ENCODE peak calls at places on chromosomes 16 and 17, in four cellular contexts. B is AG04449; M is naive thymus-derived CD4-positive, alpha-beta T cell; Y is neural crest cell. H is an unnamed sample.
A peak's percentile ranks its signal among the peaks of the same experiment; 100 is the strongest.

GRCh38 chr16:56722200-56722842 is 7.6 kb upstream of the NUP93 start:
- DNase-seq in Y (no peak), M (no peak), B (no peak), H (no peak)

GRCh38 chr16:65214196-65214595 is 92.3 kb upstream of the CDH11 start:
- DNase-seq in B (no peak), Y (no peak), M (no peak), H (no peak)

GRCh38 chr16:80804451-80805383 is at the start of gene CDYL2:
- DNase-seq in Y (peak; percentile 4), M (no peak), B (no peak), H (no peak)

GRCh38 chr17:80152057-80152831 is 5.3 kb upstream of the EIF4A3 start:
- DNase-seq in B (no peak), M (no peak), Y (no peak), H (no peak)

GRCh38 chr16:67571981-67572431 is 9.7 kb downstream of the CTCF start:
- DNase-seq in M (no peak), B (no peak), Y (no peak), H (no peak)

GRCh38 chr16:84874553-84874952 is 54.8 kb downstream of the CRISPLD2 start:
- DNase-seq in M (no peak), Y (no peak), B (peak; percentile 5), H (no peak)

GRCh38 chr17:63714550-63715277 is 14.8 kb upstream of the LIMD2 start:
- DNase-seq in M (no peak), Y (no peak), B (no peak), H (no peak)

GRCh38 chr16:86338403-86339115 is 171.8 kb upstream of the FOXF1 start:
- DNase-seq in B (no peak), Y (no peak), M (no peak), H (no peak)

GRCh38 chr17:16272111-16272510 is 55.1 kb downstream of the PIGL start:
- DNase-seq in B (no peak), Y (no peak), M (no peak), H (no peak)

GRCh38 chr17:28756025-28756804 is 12.4 kb downstream of the TRAF4 start:
- DNase-seq in B (no peak), Y (no peak), M (no peak), H (no peak)

GRCh38 chr16:75306102-75306762 is 54.8 kb upstream of the BCAR1 start:
- DNase-seq in M (no peak), Y (no peak), B (no peak), H (no peak)

GRCh38 chr16:57993452-57993851 is 7.0 kb downstream of the ZNF319 start:
- DNase-seq in M (no peak), Y (no peak), B (no peak), H (no peak)

GRCh38 chr17:66542967-66543525 is 240.6 kb downstream of the PRKCA start:
- DNase-seq in B (no peak), M (no peak), Y (no peak), H (peak; percentile 65)

GRCh38 chr17:58224315-58224714 is 5.3 kb upstream of the MKS1 start:
- DNase-seq in Y (no peak), M (no peak), B (peak; percentile 28), H (no peak)

GRCh38 chr17:44039829-44040635 is 25.3 kb upstream of the TMEM101 start:
- DNase-seq in B (no peak), Y (no peak), M (no peak), H (no peak)

GRCh38 chr17:2295575-2295974 is 8.0 kb downstream of the SMG6 start:
- DNase-seq in B (no peak), Y (no peak), M (no peak), H (no peak)

GRCh38 chr16:55349867-55350266 is 25.9 kb downstream of the IRX6 start:
- DNase-seq in M (no peak), B (no peak), Y (no peak), H (no peak)

GRCh38 chr17:43211123-43211479 is 574 bp upstream of the TMEM106A start:
- DNase-seq in B (no peak), M (no peak), Y (no peak), H (no peak)

GRCh38 chr17:80984749-80985148 is 6.9 kb upstream of the CHMP6 start:
- DNase-seq in Y (no peak), M (no peak), B (peak; percentile 91), H (peak; percentile 90)

GRCh38 chr16:52077656-52078055 is 469.3 kb downstream of the TOX3 start:
- DNase-seq in Y (no peak), M (no peak), B (no peak), H (no peak)

GRCh38 chr16:2224183-2224486 is 744 bp downstream of the E4F1 start:
- DNase-seq in Y (no peak), M (no peak), B (no peak), H (no peak)

GRCh38 chr17:37327341-37328090 is 48.3 kb upstream of the C17orf78 start:
- DNase-seq in B (peak; percentile 87), Y (no peak), M (no peak), H (peak; percentile 72)

GRCh38 chr17:33292981-33293867 is at the start of gene ASIC2:
- DNase-seq in Y (peak; percentile 8), B (no peak), M (no peak), H (no peak)

GRCh38 chr17:82887255-82888164 is 47.7 kb upstream of the ZNF750 start:
- DNase-seq in M (no peak), Y (no peak), B (no peak), H (no peak)

GRCh38 chr17:61849674-61850073 is 13.7 kb downstream of the BRIP1 start:
- DNase-seq in B (no peak), Y (no peak), M (no peak), H (no peak)

GRCh38 chr16:49834496-49835009 is 21.4 kb downstream of the ZNF423 start:
- DNase-seq in Y (no peak), B (no peak), M (no peak), H (no peak)

GRCh38 chr16:50208460-50208931 is 55.4 kb downstream of the TENT4B start:
- DNase-seq in B (no peak), Y (no peak), M (no peak), H (no peak)

GRCh38 chr16:10984509-10984908 is 40.1 kb downstream of the CLEC16A start:
- DNase-seq in M (no peak), Y (no peak), B (no peak), H (peak; percentile 65)

GRCh38 chr17:43399839-43400328 is 1.1 kb downstream of the ARL4D start:
- DNase-seq in Y (no peak), B (no peak), M (no peak), H (no peak)

GRCh38 chr17:20952183-20952582 is 90.6 kb downstream of the USP22 start:
- DNase-seq in M (no peak), Y (no peak), B (no peak), H (no peak)

GRCh38 chr16:89117975-89118289 is 24.3 kb downstream of the ACSF3 start:
- DNase-seq in Y (no peak), B (no peak), M (no peak), H (no peak)

GRCh38 chr16:81515281-81515680 is 70.7 kb downstream of the CMIP start:
- DNase-seq in Y (no peak), B (no peak), M (no peak), H (no peak)

GRCh38 chr16:73228649-73229048 is 180.7 kb upstream of the ZFHX3 start:
- DNase-seq in Y (no peak), B (peak; percentile 19), M (no peak), H (peak; percentile 81)

H was measured in AG04450.